ENCODE peak calls at places on chromosomes 6 and 20, in seven cellular contexts. D is heart left ventricle, X is kidney, H is lower lobe of right lung, F is pancreas, W is NT2/D1, P is A673. M is an unnamed sample. For H3K36me3 and H3K4me1, the result is how much of the 10 kb centered on the place peaks cover.

GRCh38 chr20:50504231-50504823 is 5.9 kb upstream of the PTPN1 start:
- DNase-seq in P (no peak), W (no peak), F (no peak), H (no peak), D (no peak), X (no peak), M (no peak)

GRCh38 chr20:13458860-13459451 is 179.8 kb downstream of the TASP1 start:
- DNase-seq in D (no peak), F (peak), H (no peak), P (peak), X (no peak), W (peak), M (peak)

GRCh38 chr6:161109366-161109765 is 117.8 kb downstream of the MAP3K4 start:
- DNase-seq in F (no peak), X (no peak), P (no peak), W (no peak), H (no peak), D (no peak), M (no peak)

GRCh38 chr20:34045930-34046329 is 52.2 kb downstream of the RALY start:
- DNase-seq in X (no peak), F (no peak), H (no peak), W (peak), P (no peak), D (no peak), M (no peak)

GRCh38 chr6:164640946-164641345 is 668.5 kb downstream of the C6orf118 start:
- DNase-seq in H (no peak), X (no peak), D (no peak), P (peak), W (no peak), F (no peak), M (no peak)

GRCh38 chr6:122653094-122653493 is 42.9 kb downstream of the PKIB start:
- DNase-seq in X (no peak), H (no peak), F (no peak), W (no peak), D (no peak), P (no peak), M (no peak)

GRCh38 chr6:137010138-137010718 is 34.5 kb downstream of the IL20RA start:
- DNase-seq in F (no peak), D (no peak), H (no peak), X (no peak), P (no peak), W (no peak), M (no peak)

GRCh38 chr6:42021847-42022754 is 28.2 kb upstream of the TAF8 start:
- DNase-seq in F (no peak), D (no peak), P (no peak), X (no peak), W (no peak), H (no peak), M (no peak)

GRCh38 chr6:167829513-167829912 is 2.8 kb downstream of the AFDN start:
- DNase-seq in H (no peak), X (no peak), D (no peak), W (no peak), P (no peak), F (no peak), M (no peak)

GRCh38 chr6:142331601-142332000 is 29.8 kb downstream of the ADGRG6 start:
- DNase-seq in X (no peak), H (no peak), D (no peak), F (no peak), W (no peak), P (no peak), M (no peak)

GRCh38 chr6:89252902-89253301 is 35.7 kb upstream of the GABRR1 start:
- DNase-seq in W (no peak), F (no peak), D (no peak), H (no peak), X (no peak), P (no peak), M (no peak)

GRCh38 chr6:34650823-34651222 is 45.7 kb downstream of the ILRUN start:
- DNase-seq in W (no peak), H (no peak), D (no peak), F (no peak), P (no peak), X (no peak), M (no peak)

GRCh38 chr20:62010551-62011402 is 54.9 kb downstream of the TAF4 start:
- DNase-seq in W (peak), X (peak), D (peak), H (no peak), P (peak), F (peak), M (peak)

GRCh38 chr6:9502991-9503761 is 911.7 kb downstream of the TFAP2A start:
- DNase-seq in X (no peak), F (no peak), P (peak), H (no peak), D (no peak), W (no peak), M (no peak)

GRCh38 chr20:6693178-6693807 is 74.2 kb upstream of the BMP2 start:
- DNase-seq in D (no peak), P (no peak), F (no peak), W (no peak), X (no peak), H (no peak), M (no peak)

GRCh38 chr6:154721460-154721859 is 11.8 kb upstream of the SCAF8 start:
- DNase-seq in D (no peak), X (no peak), P (no peak), W (no peak), F (no peak), H (no peak), M (no peak)

GRCh38 chr20:36919715-36920333 is 31.7 kb downstream of the SAMHD1 start:
- DNase-seq in F (peak), P (peak), W (peak), H (no peak), D (no peak), X (no peak), M (peak)

GRCh38 chr20:10786678-10787077 is 112.9 kb upstream of the JAG1 start:
- DNase-seq in W (no peak), H (no peak), P (no peak), X (no peak), F (no peak), D (no peak), M (no peak)

GRCh38 chr20:61901421-61902212 is 164.1 kb downstream of the TAF4 start:
- DNase-seq in P (no peak), F (no peak), W (no peak), D (no peak), H (no peak), X (no peak), M (no peak)

GRCh38 chr20:8432435-8433148 is 300.5 kb downstream of the PLCB1 start:
- DNase-seq in P (no peak), X (no peak), F (no peak), H (no peak), W (no peak), D (no peak), M (no peak)

GRCh38 chr6:169035381-169036280 is 218.0 kb downstream of the THBS2 start:
- DNase-seq in W (no peak), D (no peak), P (no peak), X (peak), H (no peak), F (no peak), M (no peak)

GRCh38 chr6:19472850-19473249 is 364.3 kb upstream of the ID4 start:
- DNase-seq in X (no peak), P (peak), D (no peak), W (peak), H (no peak), F (no peak), M (no peak)

GRCh38 chr20:20462185-20462584 is 94.3 kb downstream of the INSM1 start:
- DNase-seq in H (no peak), W (no peak), P (no peak), X (no peak), D (no peak), F (no peak), M (no peak)

GRCh38 chr6:170036916-170037315 is 254.0 kb downstream of the DLL1 start:
- DNase-seq in X (peak), W (no peak), H (no peak), F (no peak), D (peak), P (no peak), M (no peak)

GRCh38 chr6:165846123-165846966 is 183.3 kb upstream of the PDE10A start:
- DNase-seq in H (no peak), X (no peak), F (no peak), P (no peak), W (no peak), D (no peak), M (peak)

GRCh38 chr20:3901028-3901746 is 12.0 kb downstream of the PANK2 start:
- DNase-seq in F (no peak), H (no peak), X (no peak), W (no peak), P (no peak), D (no peak), M (no peak)

GRCh38 chr6:109793793-109794192 is 102.7 kb downstream of the FIG4 start:
- DNase-seq in D (no peak), F (peak), P (peak), X (no peak), H (no peak), W (no peak), M (peak)

GRCh38 chr20:33291830-33292355 is 8.9 kb downstream of the BPIFB1 start:
- DNase-seq in D (peak), H (peak), F (peak), W (peak), X (peak), P (peak), M (no peak)

GRCh38 chr20:663315-664090 is 10.5 kb upstream of the SRXN1 start:
- DNase-seq in D (no peak), P (no peak), F (no peak), W (no peak), H (no peak), X (peak), M (no peak)

GRCh38 chr6:75205776-75206334 is at the start of gene COL12A1:
- DNase-seq in X (peak), D (peak), H (peak), W (no peak), P (peak), F (peak), M (no peak)

GRCh38 chr6:109308018-109308492 is 74.2 kb downstream of the CD164 start:
- DNase-seq in X (no peak), P (no peak), F (peak), H (peak), W (no peak), D (no peak), M (no peak)

GRCh38 chr6:4560225-4561077 is 215.8 kb upstream of the CDYL start:
- DNase-seq in D (no peak), F (no peak), W (no peak), P (no peak), X (no peak), H (no peak), M (no peak)

GRCh38 chr6:166739655-166740318 is 112.7 kb upstream of the RPS6KA2 start:
- DNase-seq in W (no peak), H (no peak), D (no peak), F (no peak), P (no peak), X (no peak), M (no peak)

GRCh38 chr6:81465859-81466258 is 286.6 kb downstream of the TENT5A start:
- DNase-seq in H (no peak), X (no peak), W (peak), D (no peak), P (peak), F (no peak), M (no peak)

GRCh38 chr6:3793545-3793944 is 42.0 kb upstream of the PXDC1 start:
- DNase-seq in X (no peak), P (no peak), H (no peak), D (no peak), F (no peak), W (no peak), M (no peak)

GRCh38 chr20:54103067-54103761 is 32.8 kb upstream of the BCAS1 start:
- DNase-seq in H (peak), D (peak), P (peak), W (peak), F (peak), X (peak), M (peak)

GRCh38 chr20:6122873-6123649 is at the start of gene FERMT1:
- DNase-seq in H (peak), X (peak), P (peak), F (peak), D (peak), W (peak), M (peak)

GRCh38 chr6:15887491-15888461 is 224.9 kb upstream of the DTNBP1 start:
- DNase-seq in F (no peak), X (no peak), D (no peak), W (no peak), H (no peak), P (no peak), M (no peak)

GRCh38 chr6:40444811-40445210 is 142.4 kb downstream of the LRFN2 start:
- DNase-seq in X (no peak), F (no peak), D (no peak), P (peak), H (no peak), W (no peak), M (no peak)

GRCh38 chr6:158496700-158497099 is 63.2 kb upstream of the TMEM181 start:
- DNase-seq in F (no peak), X (no peak), P (no peak), H (no peak), D (no peak), W (no peak), M (no peak)

DNA sequence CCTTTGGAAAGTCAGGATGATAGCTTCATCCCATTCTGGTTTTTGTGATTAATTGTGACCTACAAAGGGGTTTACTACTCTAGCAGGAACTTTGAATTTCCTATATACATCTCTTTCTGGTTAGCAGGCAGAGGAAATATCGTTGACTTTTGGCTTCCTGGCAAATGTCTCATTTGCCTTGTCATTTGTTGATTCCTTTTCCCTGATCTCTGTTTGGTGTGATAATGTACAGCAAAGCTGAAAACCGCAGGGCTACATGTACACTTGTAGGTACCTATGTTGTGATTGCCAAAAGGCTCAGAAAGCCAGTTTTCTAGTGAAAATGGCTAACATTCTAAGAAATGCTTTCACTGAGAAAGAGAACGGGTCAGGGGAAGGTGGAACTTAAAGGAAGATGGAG is 44.3 kb downstream of the TOP1 start:
- DNase-seq in P (no peak), D (no peak), F (no peak), X (no peak), H (no peak), W (no peak), M (no peak)
- H3K36me3 ChIP-seq in P (under half), D (under half), F (under half), X (under half), H (under half), W (under half), M (under half)

GRCh38 chr6:21772467-21772866 is 178.9 kb downstream of the SOX4 start:
- DNase-seq in H (no peak), P (peak), X (no peak), W (no peak), F (no peak), D (no peak), M (no peak)
- H3K4me3 ChIP-seq in H (no peak), P (no peak), X (no peak), W (no peak), F (no peak), D (no peak), M (no peak)

GRCh38 chr6:116064626-116065025 is 3.9 kb upstream of the FRK start:
- DNase-seq in W (no peak), X (no peak), D (no peak), H (no peak), F (no peak), P (no peak), M (no peak)
- H3K4me1 ChIP-seq in W (under half), X (under half), D (under half), H (under half), F (under half), P (under half), M (under half)

DNA sequence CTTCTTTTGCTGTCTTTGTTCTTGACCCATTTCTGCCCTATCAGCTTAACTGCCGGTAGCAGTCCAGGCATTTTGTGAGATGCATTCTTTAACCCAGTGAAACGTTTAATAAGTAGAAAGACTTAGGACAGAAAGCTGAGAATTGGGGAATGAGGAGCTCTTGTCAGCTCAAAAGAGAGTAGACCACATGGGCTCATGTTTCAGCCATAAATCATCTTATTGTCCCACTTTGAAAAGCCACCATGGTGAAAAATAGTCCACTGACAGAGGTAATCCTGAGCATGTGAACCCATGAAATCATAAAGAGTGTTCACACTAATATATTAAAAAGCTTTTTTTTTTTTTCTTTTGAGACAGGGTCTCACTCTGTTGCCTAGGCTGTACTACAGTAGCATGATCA is 16.3 kb downstream of the ORC3 start:
- DNase-seq in F (no peak), W (no peak), X (no peak), D (no peak), H (no peak), P (no peak), M (peak)
- H3K36me3 ChIP-seq in F (under half), W (under half), X (under half), D (half or more), H (under half), P (under half), M (under half)

GRCh38 chr20:25539742-25540201 is 45.6 kb downstream of the NINL start:
- DNase-seq in F (no peak), H (no peak), P (no peak), D (no peak), W (no peak), X (no peak), M (no peak)
- H3K4me3 ChIP-seq in F (peak), H (peak), P (peak), D (peak), W (no peak), X (peak), M (no peak)

DNA sequence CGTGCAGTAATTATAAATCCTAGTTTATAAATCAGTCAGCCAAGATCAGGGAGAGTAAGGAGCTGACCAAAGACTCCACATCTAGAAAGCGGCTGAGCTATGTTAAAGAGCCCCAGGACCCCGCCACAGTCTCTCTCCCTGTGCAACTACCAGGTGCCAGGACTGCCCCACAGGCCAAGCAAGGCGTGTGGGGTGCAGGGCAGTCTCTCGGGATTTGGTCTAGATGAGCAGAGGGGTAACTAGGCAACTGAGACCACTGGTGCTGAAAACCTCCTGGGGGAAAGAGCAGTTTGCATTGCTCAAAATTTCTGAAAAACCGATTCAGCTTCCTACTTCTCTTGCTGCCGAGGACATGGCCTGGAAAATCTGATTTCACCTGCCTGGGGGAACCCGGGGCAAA is 10.4 kb downstream of the PMEPA1 start:
- DNase-seq in W (no peak), P (no peak), D (no peak), F (no peak), X (no peak), H (no peak), M (no peak)
- H3K4me1 ChIP-seq in W (under half), P (under half), D (half or more), F (under half), X (under half), H (under half), M (under half)

DNA sequence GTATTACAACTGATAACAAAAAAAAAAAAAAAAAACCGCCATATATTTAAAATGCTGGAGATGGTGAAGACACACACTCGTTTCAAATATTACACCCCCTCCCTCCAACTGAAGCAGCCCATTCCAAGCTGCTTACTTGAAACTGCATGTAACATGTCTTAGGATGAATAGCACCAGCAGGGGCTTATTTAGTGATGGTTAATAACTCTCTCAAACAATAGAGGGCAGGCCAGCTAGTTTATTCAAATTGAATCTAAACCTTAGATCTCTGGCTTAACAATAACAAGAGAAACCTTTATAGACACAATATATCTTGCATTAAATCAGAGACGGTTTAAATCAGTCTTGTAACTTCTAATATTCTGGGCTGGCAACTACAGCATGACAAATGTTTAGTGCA is 9.3 kb upstream of the JPH2 start:
- DNase-seq in P (peak), X (no peak), W (no peak), H (no peak), F (no peak), D (no peak), M (no peak)
- H3K36me3 ChIP-seq in P (under half), X (under half), W (half or more), H (half or more), F (under half), D (half or more), M (under half)

DNA sequence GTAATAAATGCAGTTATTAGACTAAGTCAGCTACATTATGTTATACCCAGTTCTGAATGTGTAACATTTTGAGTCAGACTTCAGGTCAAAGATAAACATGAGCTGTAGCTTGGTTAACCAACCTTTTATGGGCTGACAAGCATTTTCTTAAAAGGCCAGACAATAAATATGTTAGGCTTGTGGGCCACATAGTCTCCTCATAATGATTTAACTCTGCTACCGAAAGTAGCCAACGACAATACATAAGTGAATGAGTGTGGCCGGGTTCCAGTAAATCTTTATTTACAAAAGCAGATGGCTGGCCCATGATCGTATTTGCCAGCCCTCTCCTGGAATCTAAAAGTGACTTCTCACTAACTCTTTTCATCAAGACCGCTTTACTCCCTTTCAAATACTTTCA is 49.9 kb downstream of the ATG5 start:
- DNase-seq in H (no peak), W (no peak), F (no peak), X (no peak), D (no peak), P (no peak), M (no peak)
- H3K4me3 ChIP-seq in H (no peak), W (no peak), F (no peak), X (no peak), D (no peak), P (no peak), M (no peak)

GRCh38 chr20:48818481-48818987 is 9.3 kb downstream of the PREX1 start:
- DNase-seq in D (no peak), W (no peak), H (no peak), X (no peak), P (no peak), F (no peak), M (no peak)

GRCh38 chr20:48819089-48819488 is 8.7 kb downstream of the PREX1 start:
- DNase-seq in D (no peak), H (no peak), P (no peak), F (no peak), W (no peak), X (no peak), M (no peak)

GRCh38 chr20:48816282-48816860 is 11.4 kb downstream of the PREX1 start:
- DNase-seq in F (no peak), W (no peak), H (no peak), P (no peak), X (no peak), D (no peak), M (no peak)

GRCh38 chr20:48817367-48818030 is 10.3 kb downstream of the PREX1 start:
- DNase-seq in P (no peak), H (no peak), F (no peak), D (no peak), X (no peak), W (no peak), M (no peak)

DNA sequence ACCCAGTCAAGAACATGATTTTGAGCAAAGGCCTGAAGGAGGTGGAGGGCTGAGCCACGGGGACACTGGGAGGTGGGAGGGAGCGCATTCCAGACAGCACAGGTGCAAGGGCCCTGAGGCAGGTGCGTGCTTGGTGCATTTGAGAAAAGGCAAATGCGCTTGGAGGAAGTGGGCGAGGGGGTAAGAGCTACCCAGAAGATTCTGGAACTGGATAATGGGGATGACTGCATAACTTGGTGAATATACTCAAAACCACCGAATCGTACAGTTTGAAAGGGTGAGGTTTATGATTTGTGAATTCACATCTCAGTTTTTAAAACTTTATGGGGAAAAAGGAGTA is 9.8 kb downstream of the PREX1 start:
- DNase-seq in H (no peak), W (no peak), D (no peak), X (no peak), F (no peak), P (no peak), M (no peak)
- H3K4me1 ChIP-seq in H (half or more), W (under half), D (under half), X (under half), F (under half), P (half or more), M (under half)

M was measured in HAP-1.